ENCODE peak calls at places on chromosomes 4 and X, in six cellular contexts. E is PC-3, V is gastrocnemius medialis, K is psoas muscle, B is colonic mucosa, U is brain microvascular endothelial cell. H is an unnamed sample. For H3K27me3, the result is how much of the 10 kb centered on the place peaks cover.

GRCh38 chrX:68018248-68019203 is 414.8 kb downstream of the OPHN1 start:
- DNase-seq in E (peak), V (no peak), K (no peak), B (no peak), U (peak), H (no peak)

GRCh38 chrX:106952988-106953387 is 32.8 kb downstream of the CLDN2 start:
- DNase-seq in E (peak), V (no peak), K (no peak), B (no peak), U (no peak), H (no peak)

GRCh38 chr4:140790171-140790570 is 34.0 kb upstream of the TBC1D9 start:
- DNase-seq in E (no peak), V (no peak), K (no peak), B (no peak), U (no peak), H (no peak)

GRCh38 chr4:10677796-10678497 is 6.6 kb downstream of the CLNK start:
- DNase-seq in E (no peak), V (no peak), K (no peak), B (no peak), U (no peak), H (no peak)

GRCh38 chr4:106258145-106259045 is 57.6 kb downstream of the TBCK start:
- DNase-seq in E (no peak), V (no peak), K (no peak), B (no peak), U (no peak), H (no peak)

GRCh38 chr4:163243297-163243981 is 76.7 kb upstream of the NAF1 start:
- DNase-seq in E (no peak), V (no peak), K (no peak), B (no peak), U (no peak), H (no peak)

GRCh38 chr4:120049732-120050494 is 16.7 kb downstream of the MAD2L1 start:
- DNase-seq in E (peak), V (peak), K (peak), B (peak), U (peak), H (no peak)

GRCh38 chr4:41318839-41319530 is 62.3 kb downstream of the UCHL1 start:
- DNase-seq in E (peak), V (no peak), K (no peak), B (no peak), U (peak), H (no peak)

GRCh38 chrX:151391722-151392121 is 5.3 kb upstream of the VMA21 start:
- DNase-seq in E (no peak), V (no peak), K (no peak), B (no peak), U (no peak), H (no peak)

GRCh38 chr4:143482753-143483362 is 30.6 kb upstream of the SMARCA5 start:
- DNase-seq in E (peak), V (no peak), K (no peak), B (no peak), U (peak), H (no peak)

GRCh38 chr4:66852843-66853242 is 692.5 kb downstream of the CENPC start:
- DNase-seq in E (no peak), V (no peak), K (no peak), B (no peak), U (no peak), H (no peak)

GRCh38 chr4:182916483-182917181 is 554 bp downstream of the DCTD start:
- DNase-seq in E (peak), V (peak), K (peak), B (peak), U (peak), H (no peak)

GRCh38 chr4:7457201-7458065 is 22.7 kb upstream of the PSAPL1 start:
- DNase-seq in E (no peak), V (no peak), K (no peak), B (no peak), U (no peak), H (no peak)

GRCh38 chr4:80446664-80447063 is 111.1 kb downstream of the CFAP299 start:
- DNase-seq in E (peak), V (no peak), K (no peak), B (no peak), U (no peak), H (no peak)

GRCh38 chr4:113684534-113685091 is 76.9 kb downstream of the CAMK2D start:
- DNase-seq in E (peak), V (peak), K (peak), B (peak), U (peak), H (no peak)

DNA sequence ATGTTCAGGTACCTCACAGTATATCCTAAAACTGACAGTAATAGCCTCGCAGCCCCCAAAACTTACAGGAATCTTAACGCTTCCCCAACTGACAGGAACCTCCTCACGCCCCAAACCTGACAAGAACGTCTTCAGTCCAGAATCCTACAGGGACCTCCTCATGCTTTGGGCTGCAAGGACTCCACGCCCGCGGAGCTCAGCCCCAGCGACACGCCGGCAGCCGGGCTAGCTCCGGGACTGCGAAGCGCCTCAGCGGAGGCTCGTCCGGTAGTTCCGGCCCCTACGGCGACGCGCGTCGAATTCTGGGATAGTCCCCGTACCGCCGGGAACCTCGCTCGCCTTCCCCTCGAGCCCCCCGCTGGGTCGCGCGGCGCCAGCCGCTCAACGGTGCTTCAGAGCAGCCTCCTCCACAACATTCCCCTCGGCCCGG is 562 bp downstream of the PHF8 start:
- DNase-seq in E (peak), V (peak), K (no peak), B (peak), U (no peak), H (no peak)
- TF ChIP-seq CTCF in E (no peak), V (no peak), K (no peak), B (no peak), U (no peak), H (no peak)

GRCh38 chr4:4764506-4764905 is 95.0 kb upstream of the MSX1 start:
- DNase-seq in E (no peak), V (no peak), K (no peak), B (no peak), U (no peak), H (no peak)
- H3K27me3 ChIP-seq in E (under half), V (under half), K (under half), B (under half), U (under half), H (under half)

GRCh38 chrX:142266417-142266816 is 61.3 kb upstream of the MAGEC2 start:
- DNase-seq in E (no peak), V (no peak), K (no peak), B (no peak), U (no peak), H (no peak)
- H3K4me3 ChIP-seq in E (no peak), V (no peak), K (no peak), B (no peak), U (no peak), H (no peak)

GRCh38 chrX:30196322-30196721 is 19.0 kb upstream of the MAGEB2 start:
- DNase-seq in E (peak), V (no peak), K (no peak), B (no peak), U (peak), H (no peak)
- TF ChIP-seq CTCF in E (peak), V (no peak), K (no peak), B (no peak), U (peak), H (peak)

GRCh38 chrX:130482871-130483270 is 81.1 kb downstream of the RBMX2 start:
- DNase-seq in E (no peak), V (no peak), K (no peak), B (no peak), U (no peak), H (no peak)

GRCh38 chrX:130485870-130486269 is 84.1 kb downstream of the RBMX2 start:
- DNase-seq in E (no peak), V (no peak), K (no peak), B (no peak), U (no peak), H (no peak)
- H3K27me3 ChIP-seq in E (under half), V (under half), K (under half), B (under half), U (under half), H (under half)